ENCODE peak calls at places on chromosomes 13 and 19, in five cellular contexts. S is non-pigmented ciliary epithelial cell; F is CD8-positive, alpha-beta memory T cell; H is HAP-1; J is iris pigment epithelial cell. Q is an unnamed sample.
A peak's percentile ranks its signal among the peaks of the same experiment; 100 is the strongest.

GRCh38 chr19:41746593-41747227 is 8.6 kb upstream of the CEACAM6 start:
- DNase-seq in S (peak; percentile 9), F (peak; percentile 11), H (peak; percentile 55), J (peak; percentile 60), Q (peak; percentile 64)

GRCh38 chr19:39935262-39935661 is 828 bp upstream of the FCGBP start:
- DNase-seq in S (no peak), F (no peak), H (no peak), J (no peak), Q (no peak)

GRCh38 chr19:2050991-2051770 is at the start of gene MKNK2:
- DNase-seq in S (no peak), F (peak; percentile 94), H (peak; percentile 95), J (peak; percentile 73), Q (peak; percentile 99)

GRCh38 chr19:41521860-41522555 is 54.0 kb upstream of the CEACAM21 start:
- DNase-seq in S (no peak), F (peak; percentile 23), H (no peak), J (no peak), Q (peak; percentile 21)

GRCh38 chr13:75492389-75492788 is 10.4 kb upstream of the TBC1D4 start:
- DNase-seq in S (no peak), F (no peak), H (no peak), J (peak; percentile 69), Q (no peak)

GRCh38 chr13:66077286-66077685 is 1152.8 kb downstream of the PCDH9 start:
- DNase-seq in S (no peak), F (no peak), H (no peak), J (peak; percentile 8), Q (no peak)

GRCh38 chr19:7088999-7089398 is 19.5 kb downstream of the ZNF557 start:
- DNase-seq in S (no peak), F (no peak), H (no peak), J (no peak), Q (no peak)

GRCh38 chr19:2251577-2252480 is 2.7 kb downstream of the AMH start:
- DNase-seq in S (no peak), F (no peak), H (no peak), J (no peak), Q (no peak)

GRCh38 chr19:35311901-35312665 is 16.9 kb upstream of the CD22 start:
- DNase-seq in S (no peak), F (no peak), H (no peak), J (no peak), Q (no peak)

GRCh38 chr19:12090807-12091206 is 26.3 kb downstream of the ZNF844 start:
- DNase-seq in S (no peak), F (peak; percentile 41), H (peak; percentile 58), J (peak; percentile 72), Q (no peak)

GRCh38 chr19:33306853-33307792 is 4.8 kb upstream of the CEBPA start:
- DNase-seq in S (no peak), F (no peak), H (no peak), J (no peak), Q (peak; percentile 2)

GRCh38 chr19:44943801-44944249 is 1.8 kb downstream of the APOC4 start:
- DNase-seq in S (no peak), F (no peak), H (no peak), J (no peak), Q (no peak)

GRCh38 chr19:681029-681626 is 4.9 kb downstream of the FSTL3 start:
- DNase-seq in S (no peak), F (no peak), H (peak; percentile 98), J (no peak), Q (peak; percentile 94)

GRCh38 chr19:2260341-2260751 is 4.1 kb upstream of the JSRP1 start:
- DNase-seq in S (no peak), F (no peak), H (no peak), J (no peak), Q (no peak)

GRCh38 chr19:8505680-8506401 is 3.4 kb upstream of the PRAM1 start:
- DNase-seq in S (no peak), F (peak; percentile 47), H (peak; percentile 92), J (peak; percentile 52), Q (peak; percentile 80)

GRCh38 chr19:44741841-44742352 is 6.6 kb upstream of the BCL3 start:
- DNase-seq in S (peak; percentile 95), F (no peak), H (peak; percentile 76), J (peak; percentile 100), Q (no peak)

GRCh38 chr13:95452376-95452775 is 100.1 kb upstream of the CLDN10 start:
- DNase-seq in S (no peak), F (no peak), H (no peak), J (peak; percentile 11), Q (no peak)

GRCh38 chr13:24208314-24208713 is 47.8 kb downstream of the SPATA13 start:
- DNase-seq in S (peak; percentile 60), F (no peak), H (no peak), J (peak; percentile 85), Q (no peak)

GRCh38 chr19:19039901-19040300 is 6.5 kb downstream of the ARMC6 start:
- DNase-seq in S (no peak), F (peak; percentile 21), H (no peak), J (no peak), Q (no peak)

GRCh38 chr13:26562538-26562890 is 5.0 kb downstream of the WASF3 start:
- DNase-seq in S (no peak), F (no peak), H (no peak), J (no peak), Q (no peak)

GRCh38 chr19:4979211-4979807 is 10.4 kb downstream of the KDM4B start:
- DNase-seq in S (no peak), F (no peak), H (no peak), J (no peak), Q (no peak)

GRCh38 chr13:51168623-51169022 is 53.6 kb upstream of the FAM124A start:
- DNase-seq in S (no peak), F (no peak), H (peak; percentile 32), J (no peak), Q (no peak)

GRCh38 chr13:75016225-75016624 is 465.7 kb downstream of the TBC1D4 start:
- DNase-seq in S (no peak), F (no peak), H (no peak), J (no peak), Q (no peak)

GRCh38 chr19:12623361-12624031 is 12.8 kb downstream of the ZNF791 start:
- DNase-seq in S (no peak), F (no peak), H (no peak), J (peak; percentile 46), Q (no peak)

GRCh38 chr13:41007359-41008118 is 11.6 kb downstream of the ELF1 start:
- DNase-seq in S (no peak), F (no peak), H (no peak), J (peak; percentile 40), Q (no peak)

GRCh38 chr19:39430675-39431593 is 4.8 kb downstream of the RPS16 start:
- DNase-seq in S (peak; percentile 99), F (peak; percentile 53), H (peak; percentile 67), J (peak; percentile 100), Q (no peak)